ENCODE peak calls at places on chromosomes 7 and 10, in eight cellular contexts. One of them, this sample, is unnamed.

GRCh38 chr7:4713183-4713784 is 31.2 kb downstream of the FOXK1 start:
- DNase-seq in H9: peak; percentile 43
- DNase-seq in mammary epithelial cell: no peak
- DNase-seq in GM23248: peak; percentile 73
- DNase-seq in IMR-90: no peak
- DNase-seq in mesendoderm: no peak
- DNase-seq in K562: peak; percentile 44
- DNase-seq in trophoblast cell: no peak
- DNase-seq in this sample: peak; percentile 33

GRCh38 chr7:159025161-159025779 is 119.4 kb downstream of the VIPR2 start:
- DNase-seq in trophoblast cell: no peak
- DNase-seq in K562: no peak
- DNase-seq in mesendoderm: no peak
- DNase-seq in mammary epithelial cell: no peak
- DNase-seq in H9: peak; percentile 19
- DNase-seq in GM23248: no peak
- DNase-seq in IMR-90: no peak
- DNase-seq in this sample: no peak

GRCh38 chr10:52226448-52226847 is 87.6 kb upstream of the DKK1 start:
- DNase-seq in GM23248: peak; percentile 74
- DNase-seq in IMR-90: peak; percentile 79
- DNase-seq in trophoblast cell: no peak
- DNase-seq in K562: no peak
- DNase-seq in mammary epithelial cell: peak; percentile 77
- DNase-seq in H9: no peak
- DNase-seq in mesendoderm: no peak
- DNase-seq in this sample: no peak

GRCh38 chr10:35574924-35575352 is 30.2 kb upstream of the GJD4 start:
- DNase-seq in IMR-90: peak; percentile 98
- DNase-seq in GM23248: peak; percentile 86
- DNase-seq in K562: peak; percentile 16
- DNase-seq in H9: peak; percentile 53
- DNase-seq in mesendoderm: peak; percentile 60
- DNase-seq in mammary epithelial cell: no peak
- DNase-seq in trophoblast cell: no peak
- DNase-seq in this sample: no peak

GRCh38 chr10:63675171-63675570 is 154.0 kb downstream of the REEP3 start:
- DNase-seq in GM23248: peak; percentile 46
- DNase-seq in mammary epithelial cell: no peak
- DNase-seq in IMR-90: peak; percentile 62
- DNase-seq in K562: no peak
- DNase-seq in trophoblast cell: peak; percentile 70
- DNase-seq in mesendoderm: no peak
- DNase-seq in H9: no peak
- DNase-seq in this sample: no peak

GRCh38 chr10:131970946-131971345 is 10.8 kb downstream of the BNIP3 start:
- DNase-seq in mammary epithelial cell: no peak
- DNase-seq in IMR-90: no peak
- DNase-seq in H9: no peak
- DNase-seq in GM23248: no peak
- DNase-seq in K562: no peak
- DNase-seq in trophoblast cell: no peak
- DNase-seq in mesendoderm: no peak
- DNase-seq in this sample: no peak

GRCh38 chr10:123449234-123449962 is 216.8 kb upstream of the GPR26 start:
- DNase-seq in GM23248: no peak
- DNase-seq in mammary epithelial cell: no peak
- DNase-seq in IMR-90: no peak
- DNase-seq in K562: no peak
- DNase-seq in trophoblast cell: no peak
- DNase-seq in mesendoderm: peak; percentile 42
- DNase-seq in H9: no peak
- DNase-seq in this sample: no peak

GRCh38 chr10:74150151-74151056 is at the start of gene AP3M1:
- DNase-seq in H9: peak; percentile 88
- DNase-seq in trophoblast cell: no peak
- DNase-seq in IMR-90: no peak
- DNase-seq in mesendoderm: no peak
- DNase-seq in K562: peak; percentile 94
- DNase-seq in GM23248: peak; percentile 90
- DNase-seq in mammary epithelial cell: peak; percentile 84
- DNase-seq in this sample: peak; percentile 70

DNA sequence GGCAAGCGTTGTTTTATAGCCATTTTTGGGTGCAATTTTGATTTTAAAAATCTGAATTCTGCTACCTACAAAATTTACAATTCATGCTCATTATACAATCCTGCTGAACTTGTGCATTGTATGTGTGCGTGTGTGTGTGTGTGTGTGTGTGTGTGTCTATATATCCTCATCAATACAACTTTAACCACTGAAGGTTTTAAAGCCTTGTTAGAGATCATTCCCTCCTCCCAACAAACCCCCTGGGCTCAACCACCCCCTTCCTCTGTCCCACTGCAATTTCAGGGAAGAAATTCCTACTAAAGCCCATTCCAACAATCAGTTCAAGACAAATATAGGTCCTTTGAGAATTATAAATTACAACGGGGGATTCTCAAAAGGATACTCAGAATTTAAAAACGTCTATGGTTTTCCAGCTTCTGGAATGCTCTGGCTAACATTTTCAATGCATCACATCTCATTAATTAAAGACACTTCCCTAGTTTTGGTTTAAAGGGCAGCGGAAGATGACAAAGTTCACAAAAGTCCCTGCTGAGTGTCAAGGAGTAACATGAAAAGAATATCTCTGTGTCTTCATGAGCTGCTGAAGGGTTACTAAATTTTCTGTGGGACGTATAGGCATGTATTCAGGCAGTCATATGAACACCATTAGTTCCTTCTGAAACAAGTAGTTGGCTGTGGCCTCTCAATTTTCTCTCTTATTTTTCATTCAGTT is 862 bp upstream of the SEMA3A start:
- DNase-seq in mammary epithelial cell: no peak
- DNase-seq in GM23248: peak; percentile 28
- DNase-seq in K562: no peak
- DNase-seq in IMR-90: no peak
- DNase-seq in mesendoderm: peak; percentile 30
- DNase-seq in H9: no peak
- DNase-seq in trophoblast cell: no peak
- DNase-seq in this sample: no peak
- H3K9ac ChIP-seq in mammary epithelial cell: peak overlapping the region; percentile 98
- H3K9ac ChIP-seq in GM23248: peak overlapping the region; percentile 81
- H3K9ac ChIP-seq in K562: no peak overlapping the region
- H3K9ac ChIP-seq in IMR-90: peak overlapping the region; percentile 96
- H3K9ac ChIP-seq in mesendoderm: peak overlapping the region; percentile 61
- H3K9ac ChIP-seq in H9: no peak overlapping the region
- H3K9ac ChIP-seq in trophoblast cell: no peak overlapping the region
- H3K9ac ChIP-seq in this sample: no peak overlapping the region

GRCh38 chr10:11178606-11179221 is 161.0 kb downstream of the CELF2 start:
- DNase-seq in mammary epithelial cell: no peak
- DNase-seq in IMR-90: peak; percentile 61
- DNase-seq in trophoblast cell: peak; percentile 32
- DNase-seq in GM23248: no peak
- DNase-seq in K562: peak; percentile 96
- DNase-seq in mesendoderm: peak; percentile 77
- DNase-seq in H9: no peak
- DNase-seq in this sample: no peak
- H3K9ac ChIP-seq in mammary epithelial cell: no peak overlapping the region
- H3K9ac ChIP-seq in IMR-90: no peak overlapping the region
- H3K9ac ChIP-seq in trophoblast cell: no peak overlapping the region
- H3K9ac ChIP-seq in GM23248: no peak overlapping the region
- H3K9ac ChIP-seq in K562: no peak overlapping the region
- H3K9ac ChIP-seq in mesendoderm: no peak overlapping the region
- H3K9ac ChIP-seq in H9: no peak overlapping the region
- H3K9ac ChIP-seq in this sample: no peak overlapping the region

GRCh38 chr10:87872828-87873227 is 9.4 kb downstream of the PTEN start:
- DNase-seq in mesendoderm: no peak
- DNase-seq in mammary epithelial cell: no peak
- DNase-seq in trophoblast cell: no peak
- DNase-seq in GM23248: no peak
- DNase-seq in K562: no peak
- DNase-seq in IMR-90: no peak
- DNase-seq in H9: no peak
- DNase-seq in this sample: no peak

GRCh38 chr10:87878664-87879459 is 15.4 kb downstream of the PTEN start:
- DNase-seq in IMR-90: no peak
- DNase-seq in trophoblast cell: no peak
- DNase-seq in GM23248: no peak
- DNase-seq in H9: no peak
- DNase-seq in mesendoderm: peak; percentile 22
- DNase-seq in K562: peak; percentile 73
- DNase-seq in mammary epithelial cell: no peak
- DNase-seq in this sample: no peak

GRCh38 chr10:87875929-87876571 is 12.6 kb downstream of the PTEN start:
- DNase-seq in trophoblast cell: no peak
- DNase-seq in H9: no peak
- DNase-seq in GM23248: peak; percentile 40
- DNase-seq in mammary epithelial cell: peak; percentile 28
- DNase-seq in IMR-90: no peak
- DNase-seq in K562: no peak
- DNase-seq in mesendoderm: no peak
- DNase-seq in this sample: no peak

GRCh38 chr10:87870154-87870553 is 6.7 kb downstream of the PTEN start:
- DNase-seq in mesendoderm: no peak
- DNase-seq in trophoblast cell: no peak
- DNase-seq in mammary epithelial cell: no peak
- DNase-seq in H9: no peak
- DNase-seq in GM23248: no peak
- DNase-seq in K562: no peak
- DNase-seq in IMR-90: no peak
- DNase-seq in this sample: no peak

GRCh38 chr10:87873656-87874055 is 10.2 kb downstream of the PTEN start:
- DNase-seq in mammary epithelial cell: peak; percentile 5
- DNase-seq in H9: no peak
- DNase-seq in trophoblast cell: no peak
- DNase-seq in IMR-90: no peak
- DNase-seq in GM23248: no peak
- DNase-seq in mesendoderm: no peak
- DNase-seq in K562: no peak
- DNase-seq in this sample: no peak
- H3K9ac ChIP-seq in mammary epithelial cell: no peak overlapping the region
- H3K9ac ChIP-seq in H9: no peak overlapping the region
- H3K9ac ChIP-seq in trophoblast cell: no peak overlapping the region
- H3K9ac ChIP-seq in IMR-90: no peak overlapping the region
- H3K9ac ChIP-seq in GM23248: peak overlapping the region; percentile 20
- H3K9ac ChIP-seq in mesendoderm: no peak overlapping the region
- H3K9ac ChIP-seq in K562: no peak overlapping the region
- H3K9ac ChIP-seq in this sample: no peak overlapping the region

GRCh38 chr7:81873559-81873958 is 103.7 kb upstream of the HGF start:
- DNase-seq in GM23248: peak; percentile 46
- DNase-seq in mammary epithelial cell: no peak
- DNase-seq in IMR-90: peak; percentile 65
- DNase-seq in K562: no peak
- DNase-seq in trophoblast cell: no peak
- DNase-seq in mesendoderm: no peak
- DNase-seq in H9: no peak
- DNase-seq in this sample: no peak
- H3K9ac ChIP-seq in GM23248: no peak overlapping the region
- H3K9ac ChIP-seq in mammary epithelial cell: no peak overlapping the region
- H3K9ac ChIP-seq in IMR-90: no peak overlapping the region
- H3K9ac ChIP-seq in K562: no peak overlapping the region
- H3K9ac ChIP-seq in trophoblast cell: no peak overlapping the region
- H3K9ac ChIP-seq in mesendoderm: no peak overlapping the region
- H3K9ac ChIP-seq in H9: no peak overlapping the region
- H3K9ac ChIP-seq in this sample: no peak overlapping the region

GRCh38 chr7:44972562-44972961 is 6.3 kb downstream of the MYO1G start:
- DNase-seq in trophoblast cell: no peak
- DNase-seq in GM23248: no peak
- DNase-seq in K562: no peak
- DNase-seq in mesendoderm: no peak
- DNase-seq in mammary epithelial cell: no peak
- DNase-seq in H9: no peak
- DNase-seq in IMR-90: no peak
- DNase-seq in this sample: no peak
- H3K9ac ChIP-seq in trophoblast cell: no peak overlapping the region
- H3K9ac ChIP-seq in GM23248: no peak overlapping the region
- H3K9ac ChIP-seq in K562: peak overlapping the region; percentile 65
- H3K9ac ChIP-seq in mesendoderm: no peak overlapping the region
- H3K9ac ChIP-seq in mammary epithelial cell: no peak overlapping the region
- H3K9ac ChIP-seq in H9: no peak overlapping the region
- H3K9ac ChIP-seq in IMR-90: no peak overlapping the region
- H3K9ac ChIP-seq in this sample: no peak overlapping the region

DNA sequence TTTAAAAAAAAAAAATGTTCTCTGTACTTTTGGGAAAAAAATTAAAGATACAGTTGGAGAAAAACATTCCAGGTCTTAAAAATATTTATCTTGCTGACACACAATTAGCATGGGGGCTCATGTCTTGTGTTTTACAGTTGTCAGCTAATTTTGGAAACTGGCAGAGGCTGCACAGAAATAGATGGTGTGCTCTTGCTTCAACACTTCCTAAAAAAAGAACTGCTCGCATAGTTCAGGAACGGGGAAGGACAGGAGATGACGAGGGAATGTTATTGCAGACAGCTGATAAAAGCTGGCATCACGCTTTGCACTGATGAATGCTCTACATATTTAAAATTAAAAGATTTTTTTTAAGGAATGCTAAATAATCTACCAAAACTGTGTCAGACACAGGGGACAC is 103.5 kb upstream of the CELF2 start:
- DNase-seq in mesendoderm: no peak
- DNase-seq in IMR-90: no peak
- DNase-seq in K562: no peak
- DNase-seq in GM23248: no peak
- DNase-seq in mammary epithelial cell: no peak
- DNase-seq in trophoblast cell: no peak
- DNase-seq in H9: no peak
- DNase-seq in this sample: no peak
- H3K9ac ChIP-seq in mesendoderm: no peak overlapping the region
- H3K9ac ChIP-seq in IMR-90: no peak overlapping the region
- H3K9ac ChIP-seq in K562: no peak overlapping the region
- H3K9ac ChIP-seq in GM23248: no peak overlapping the region
- H3K9ac ChIP-seq in mammary epithelial cell: no peak overlapping the region
- H3K9ac ChIP-seq in trophoblast cell: no peak overlapping the region
- H3K9ac ChIP-seq in H9: no peak overlapping the region
- H3K9ac ChIP-seq in this sample: no peak overlapping the region

DNA sequence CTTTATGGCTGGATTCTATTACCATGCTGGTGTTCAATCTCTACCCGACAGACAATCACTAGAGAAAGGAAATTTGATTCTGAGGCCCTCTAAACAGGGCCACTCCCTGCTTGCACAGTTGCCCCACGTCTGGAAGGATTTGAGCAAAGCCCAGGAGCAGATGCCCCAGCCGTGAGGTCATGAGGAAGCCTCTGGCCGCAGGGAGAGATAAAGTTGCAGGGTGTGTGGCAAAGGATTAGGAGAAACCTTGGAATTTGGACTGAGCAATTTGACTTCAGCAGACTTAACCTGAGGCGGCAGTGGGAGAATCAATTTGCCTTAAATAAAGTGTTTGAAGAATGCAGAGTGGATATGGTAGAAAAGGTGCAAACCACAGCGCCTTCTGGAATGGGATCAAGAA is 40.2 kb upstream of the KLF6 start:
- DNase-seq in K562: peak; percentile 48
- DNase-seq in IMR-90: peak; percentile 74
- DNase-seq in GM23248: peak; percentile 93
- DNase-seq in trophoblast cell: peak; percentile 98
- DNase-seq in H9: no peak
- DNase-seq in mammary epithelial cell: peak; percentile 73
- DNase-seq in mesendoderm: peak; percentile 98
- DNase-seq in this sample: no peak
- H3K9ac ChIP-seq in K562: peak overlapping the region; percentile 62
- H3K9ac ChIP-seq in IMR-90: no peak overlapping the region
- H3K9ac ChIP-seq in GM23248: peak overlapping the region; percentile 43
- H3K9ac ChIP-seq in trophoblast cell: no peak overlapping the region
- H3K9ac ChIP-seq in H9: no peak overlapping the region
- H3K9ac ChIP-seq in mammary epithelial cell: no peak overlapping the region
- H3K9ac ChIP-seq in mesendoderm: no peak overlapping the region
- H3K9ac ChIP-seq in this sample: no peak overlapping the region

This sample was measured in NT2/D1.